ENCODE peak calls at places on chromosomes 2 and 18, in nine cellular contexts. G is stimulated activated CD4-positive, alpha-beta T cell treated with anti-CD3 and anti-CD28 coated beads, Interleukin-12 subunit alpha, Interleukin-12 subunit beta, amount 100 ng/mL, for 48 hours; U is cardiac fibroblast; H is left ventricle myocardium inferior; J is tibial artery; I is astrocyte of the spinal cord; S is LoVo; Z is GM04504; F is NCI-H345. Q is an unnamed sample.

GRCh38 chr2:241135737-241136136 is 13.5 kb downstream of the PASK start:
- DNase-seq in U (no peak), Z (no peak), H (no peak), I (no peak), F (no peak), G (no peak), S (no peak), J (peak), Q (no peak)

GRCh38 chr2:24858996-24859395 is 61.0 kb downstream of the ADCY3 start:
- DNase-seq in I (no peak), J (no peak), Z (no peak), H (no peak), S (no peak), G (no peak), F (no peak), U (no peak), Q (no peak)

GRCh38 chr18:31555971-31556747 is 35.5 kb upstream of the TTR start:
- DNase-seq in F (peak), J (no peak), G (peak), Z (peak), I (peak), S (peak), H (no peak), U (peak), Q (peak)

GRCh38 chr2:221461911-221462310 is 110.2 kb downstream of the EPHA4 start:
- DNase-seq in F (no peak), U (no peak), Z (no peak), G (no peak), I (peak), S (no peak), J (no peak), H (no peak), Q (no peak)

GRCh38 chr2:96537734-96538486 is 1.4 kb downstream of the ARID5A start:
- DNase-seq in U (no peak), H (no peak), G (no peak), F (no peak), I (no peak), S (no peak), J (peak), Z (no peak), Q (peak)

GRCh38 chr2:10664652-10665051 is 25.1 kb downstream of the NOL10 start:
- DNase-seq in G (no peak), I (no peak), Z (no peak), S (no peak), U (no peak), F (no peak), H (no peak), J (no peak), Q (no peak)

GRCh38 chr2:217568289-217568985 is 434.4 kb downstream of the TNS1 start:
- DNase-seq in Z (peak), F (no peak), J (no peak), H (no peak), U (no peak), S (no peak), G (no peak), I (peak), Q (no peak)

GRCh38 chr2:210727549-210727948 is 171.2 kb downstream of the CPS1 start:
- DNase-seq in S (no peak), G (no peak), U (no peak), J (no peak), Z (no peak), I (no peak), F (no peak), H (no peak), Q (no peak)

GRCh38 chr2:80073134-80073561 is 231.4 kb downstream of the LRRTM1 start:
- DNase-seq in U (peak), Z (peak), S (peak), H (no peak), G (no peak), I (peak), F (peak), J (no peak), Q (peak)

GRCh38 chr18:77053616-77054287 is 78.8 kb downstream of the MBP start:
- DNase-seq in S (no peak), I (no peak), U (no peak), F (no peak), Z (no peak), G (no peak), J (no peak), H (no peak), Q (no peak)

GRCh38 chr2:64789466-64790320 is 136.0 kb upstream of the SERTAD2 start:
- DNase-seq in J (no peak), H (no peak), F (no peak), U (no peak), S (no peak), G (no peak), Z (no peak), I (no peak), Q (no peak)

GRCh38 chr2:44392338-44392943 is 30.7 kb downstream of the CAMKMT start:
- DNase-seq in S (peak), H (no peak), F (peak), U (peak), G (peak), I (peak), J (no peak), Z (peak), Q (peak)

GRCh38 chr2:203484266-203485112 is 50.6 kb downstream of the RAPH1 start:
- DNase-seq in H (no peak), Z (peak), S (no peak), U (peak), J (no peak), F (peak), I (no peak), G (peak), Q (peak)

GRCh38 chr18:10442551-10442971 is 11.9 kb upstream of the APCDD1 start:
- DNase-seq in S (no peak), U (no peak), G (no peak), J (no peak), H (no peak), F (no peak), I (no peak), Z (no peak), Q (no peak)

GRCh38 chr2:157441072-157441454 is 2.8 kb downstream of the CYTIP start:
- DNase-seq in H (no peak), J (no peak), F (no peak), U (peak), S (no peak), I (no peak), G (no peak), Z (no peak), Q (peak)

GRCh38 chr2:96816836-96817702 is 1.0 kb downstream of the CNNM3 start:
- DNase-seq in G (no peak), I (peak), U (peak), H (no peak), S (no peak), F (peak), Z (no peak), J (no peak), Q (no peak)

GRCh38 chr18:47882641-47883040 is 47.8 kb downstream of the SMAD2 start:
- DNase-seq in I (peak), F (no peak), U (peak), S (no peak), J (no peak), Z (no peak), G (no peak), H (no peak), Q (no peak)

GRCh38 chr2:5696351-5696740 is 4.2 kb downstream of the SOX11 start:
- DNase-seq in G (no peak), Z (no peak), H (no peak), F (peak), S (no peak), J (no peak), U (no peak), I (peak), Q (no peak)

GRCh38 chr2:114405486-114406250 is 36.8 kb upstream of the DPP10 start:
- DNase-seq in S (no peak), J (no peak), H (no peak), U (no peak), Z (no peak), F (no peak), I (no peak), G (no peak), Q (no peak)

GRCh38 chr18:78861706-78862105 is 117.9 kb upstream of the SALL3 start:
- DNase-seq in Z (no peak), U (no peak), F (peak), I (no peak), G (no peak), J (no peak), H (no peak), S (no peak), Q (no peak)

GRCh38 chr2:226031078-226031937 is 631.8 kb downstream of the NYAP2 start:
- DNase-seq in J (peak), U (peak), I (peak), Z (peak), G (no peak), H (peak), F (peak), S (peak), Q (peak)

GRCh38 chr2:85769236-85769986 is 15.6 kb downstream of the ATOH8 start:
- DNase-seq in S (no peak), U (no peak), J (peak), I (no peak), F (peak), Z (no peak), G (no peak), H (no peak), Q (no peak)

GRCh38 chr2:18788590-18788989 is 199.2 kb upstream of the NT5C1B start:
- DNase-seq in U (no peak), S (peak), J (no peak), F (peak), H (peak), G (no peak), I (peak), Z (no peak), Q (no peak)

GRCh38 chr2:96316999-96317398 is 8.1 kb upstream of the ITPRIPL1 start:
- DNase-seq in H (no peak), S (no peak), J (no peak), I (no peak), F (no peak), Z (no peak), G (no peak), U (no peak), Q (no peak)

GRCh38 chr2:212897296-212897695 is 254.1 kb downstream of the IKZF2 start:
- DNase-seq in Z (peak), U (no peak), I (no peak), S (no peak), J (no peak), F (no peak), H (no peak), G (no peak), Q (no peak)

GRCh38 chr2:191500566-191501389 is 177.2 kb upstream of the NABP1 start:
- DNase-seq in H (no peak), S (no peak), U (peak), G (no peak), Z (no peak), J (no peak), I (peak), F (no peak), Q (no peak)

GRCh38 chr18:22110482-22110924 is 58.9 kb upstream of the GATA6 start:
- DNase-seq in U (no peak), F (no peak), S (no peak), H (no peak), G (no peak), J (no peak), Z (no peak), I (no peak), Q (no peak)

GRCh38 chr2:74764429-74765272 is 69.3 kb upstream of the HK2 start:
- DNase-seq in H (no peak), U (peak), Z (no peak), S (no peak), J (no peak), I (peak), G (no peak), F (peak), Q (no peak)

GRCh38 chr2:20067992-20068727 is 16.7 kb upstream of the LAPTM4A start:
- DNase-seq in F (no peak), G (no peak), J (no peak), Z (peak), I (peak), H (no peak), U (peak), S (no peak), Q (no peak)

GRCh38 chr2:142907653-142908052 is 30.2 kb downstream of the KYNU start:
- DNase-seq in I (no peak), Z (no peak), F (no peak), U (no peak), S (no peak), H (no peak), G (no peak), J (no peak), Q (no peak)

GRCh38 chr2:99032786-99033185 is 96.8 kb upstream of the CRACDL start:
- DNase-seq in H (no peak), G (no peak), Z (no peak), J (no peak), S (no peak), F (no peak), I (no peak), U (peak), Q (no peak)